ENCODE peak calls at places on chromosomes 3 and 15, in five cellular contexts. One of them, this sample, is unnamed.

GRCh38 chr3:153219147-153219546 is 57.1 kb downstream of the RAP2B start:
- DNase-seq in NB4: no peak
- DNase-seq in K562: no peak
- DNase-seq in A549: no peak
- DNase-seq in tibial nerve: no peak
- DNase-seq in this sample: no peak

GRCh38 chr3:69761896-69762789 is 22.9 kb downstream of the MITF start:
- DNase-seq in NB4: no peak
- DNase-seq in K562: no peak
- DNase-seq in A549: no peak
- DNase-seq in tibial nerve: no peak
- DNase-seq in this sample: peak; percentile 5

GRCh38 chr3:11954312-11954934 is 49.8 kb upstream of the SYN2 start:
- DNase-seq in NB4: no peak
- DNase-seq in K562: no peak
- DNase-seq in A549: no peak
- DNase-seq in tibial nerve: no peak
- DNase-seq in this sample: no peak

GRCh38 chr3:48437812-48438211 is 2.1 kb downstream of the CCDC51 start:
- DNase-seq in NB4: no peak
- DNase-seq in K562: no peak
- DNase-seq in A549: no peak
- DNase-seq in tibial nerve: no peak
- DNase-seq in this sample: no peak

GRCh38 chr3:20066848-20067617 is 26.8 kb downstream of the KAT2B start:
- DNase-seq in NB4: peak; percentile 77
- DNase-seq in K562: no peak
- DNase-seq in A549: no peak
- DNase-seq in tibial nerve: no peak
- DNase-seq in this sample: peak; percentile 17

GRCh38 chr3:72345980-72346379 is 502.3 kb downstream of the SHQ1 start:
- DNase-seq in NB4: no peak
- DNase-seq in K562: no peak
- DNase-seq in A549: no peak
- DNase-seq in tibial nerve: no peak
- DNase-seq in this sample: no peak

GRCh38 chr3:62601238-62601856 is 228.0 kb upstream of the FEZF2 start:
- DNase-seq in NB4: no peak
- DNase-seq in K562: no peak
- DNase-seq in A549: no peak
- DNase-seq in tibial nerve: no peak
- DNase-seq in this sample: no peak

GRCh38 chr3:150407818-150408231 is 273 bp upstream of the TSC22D2 start:
- DNase-seq in NB4: no peak
- DNase-seq in K562: peak; percentile 90
- DNase-seq in A549: peak; percentile 64
- DNase-seq in tibial nerve: peak; percentile 94
- DNase-seq in this sample: no peak

GRCh38 chr3:128568602-128569490 is 75.8 kb upstream of the GATA2 start:
- DNase-seq in NB4: peak; percentile 62
- DNase-seq in K562: no peak
- DNase-seq in A549: no peak
- DNase-seq in tibial nerve: no peak
- DNase-seq in this sample: no peak

GRCh38 chr3:181561605-181562031 is 150.1 kb upstream of the SOX2 start:
- DNase-seq in NB4: no peak
- DNase-seq in K562: no peak
- DNase-seq in A549: no peak
- DNase-seq in tibial nerve: no peak
- DNase-seq in this sample: no peak

GRCh38 chr3:133472242-133472641 is 72.4 kb downstream of the BFSP2 start:
- DNase-seq in NB4: no peak
- DNase-seq in K562: no peak
- DNase-seq in A549: no peak
- DNase-seq in tibial nerve: no peak
- DNase-seq in this sample: no peak

GRCh38 chr3:185647134-185647879 is 61.2 kb downstream of the SENP2 start:
- DNase-seq in NB4: no peak
- DNase-seq in K562: no peak
- DNase-seq in A549: no peak
- DNase-seq in tibial nerve: no peak
- DNase-seq in this sample: no peak

GRCh38 chr15:67927501-67928156 is 87.8 kb upstream of the RNU6-1 start:
- DNase-seq in NB4: no peak
- DNase-seq in K562: no peak
- DNase-seq in A549: no peak
- DNase-seq in tibial nerve: no peak
- DNase-seq in this sample: no peak

GRCh38 chr3:146134348-146135117 is 26.5 kb downstream of the PLOD2 start:
- DNase-seq in NB4: no peak
- DNase-seq in K562: no peak
- DNase-seq in A549: no peak
- DNase-seq in tibial nerve: no peak
- DNase-seq in this sample: no peak

GRCh38 chr3:30408105-30408557 is 198.3 kb upstream of the TGFBR2 start:
- DNase-seq in NB4: no peak
- DNase-seq in K562: no peak
- DNase-seq in A549: no peak
- DNase-seq in tibial nerve: no peak
- DNase-seq in this sample: no peak

GRCh38 chr3:126850370-126851085 is 132.4 kb upstream of the PLXNA1 start:
- DNase-seq in NB4: no peak
- DNase-seq in K562: no peak
- DNase-seq in A549: no peak
- DNase-seq in tibial nerve: no peak
- DNase-seq in this sample: no peak

GRCh38 chr15:79042213-79042928 is 48.2 kb downstream of the RASGRF1 start:
- DNase-seq in NB4: no peak
- DNase-seq in K562: no peak
- DNase-seq in A549: no peak
- DNase-seq in tibial nerve: no peak
- DNase-seq in this sample: no peak

GRCh38 chr3:18379647-18380046 is 45.5 kb downstream of the SATB1 start:
- DNase-seq in NB4: no peak
- DNase-seq in K562: no peak
- DNase-seq in A549: no peak
- DNase-seq in tibial nerve: no peak
- DNase-seq in this sample: no peak

GRCh38 chr3:196140224-196140623 is 58.3 kb upstream of the TFRC start:
- DNase-seq in NB4: peak; percentile 85
- DNase-seq in K562: peak; percentile 64
- DNase-seq in A549: no peak
- DNase-seq in tibial nerve: no peak
- DNase-seq in this sample: no peak

GRCh38 chr3:124885466-124886167 is 1.5 kb downstream of the ITGB5 start:
- DNase-seq in NB4: no peak
- DNase-seq in K562: no peak
- DNase-seq in A549: no peak
- DNase-seq in tibial nerve: no peak
- DNase-seq in this sample: no peak

GRCh38 chr3:148681080-148681479 is 16.6 kb upstream of the AGTR1 start:
- DNase-seq in NB4: no peak
- DNase-seq in K562: no peak
- DNase-seq in A549: no peak
- DNase-seq in tibial nerve: no peak
- DNase-seq in this sample: no peak

GRCh38 chr3:177800565-177800964 is 603.3 kb upstream of the TBL1XR1 start:
- DNase-seq in NB4: no peak
- DNase-seq in K562: no peak
- DNase-seq in A549: no peak
- DNase-seq in tibial nerve: no peak
- DNase-seq in this sample: no peak

GRCh38 chr3:64209866-64210609 is 15.2 kb downstream of the PRICKLE2 start:
- DNase-seq in NB4: no peak
- DNase-seq in K562: no peak
- DNase-seq in A549: no peak
- DNase-seq in tibial nerve: peak; percentile 44
- DNase-seq in this sample: no peak

GRCh38 chr15:90955911-90956310 is 1.2 kb downstream of the RCCD1 start:
- DNase-seq in NB4: no peak
- DNase-seq in K562: no peak
- DNase-seq in A549: no peak
- DNase-seq in tibial nerve: no peak
- DNase-seq in this sample: peak; percentile 59

GRCh38 chr15:48149858-48150257 is 28.2 kb downstream of the MYEF2 start:
- DNase-seq in NB4: no peak
- DNase-seq in K562: no peak
- DNase-seq in A549: no peak
- DNase-seq in tibial nerve: no peak
- DNase-seq in this sample: no peak

GRCh38 chr3:151412989-151413388 is 28.4 kb upstream of the P2RY12 start:
- DNase-seq in NB4: no peak
- DNase-seq in K562: no peak
- DNase-seq in A549: no peak
- DNase-seq in tibial nerve: no peak
- DNase-seq in this sample: no peak

GRCh38 chr3:30180305-30181275 is 425.8 kb upstream of the TGFBR2 start:
- DNase-seq in NB4: peak; percentile 77
- DNase-seq in K562: no peak
- DNase-seq in A549: no peak
- DNase-seq in tibial nerve: no peak
- DNase-seq in this sample: no peak

GRCh38 chr3:52851348-52851747 is 16.5 kb upstream of the MUSTN1 start:
- DNase-seq in NB4: peak; percentile 67
- DNase-seq in K562: peak; percentile 60
- DNase-seq in A549: peak; percentile 52
- DNase-seq in tibial nerve: no peak
- DNase-seq in this sample: peak; percentile 74

GRCh38 chr3:191020730-191021405 is 158.4 kb upstream of the GMNC start:
- DNase-seq in NB4: no peak
- DNase-seq in K562: no peak
- DNase-seq in A549: no peak
- DNase-seq in tibial nerve: no peak
- DNase-seq in this sample: no peak

GRCh38 chr15:70701891-70702568 is 61.3 kb downstream of the UACA start:
- DNase-seq in NB4: no peak
- DNase-seq in K562: no peak
- DNase-seq in A549: peak; percentile 37
- DNase-seq in tibial nerve: no peak
- DNase-seq in this sample: no peak
- TF ChIP-seq POLR2A in NB4: no peak
- TF ChIP-seq POLR2A in K562: no peak
- TF ChIP-seq POLR2A in A549: no peak
- TF ChIP-seq POLR2A in tibial nerve: no peak
- TF ChIP-seq POLR2A in this sample: no peak

DNA sequence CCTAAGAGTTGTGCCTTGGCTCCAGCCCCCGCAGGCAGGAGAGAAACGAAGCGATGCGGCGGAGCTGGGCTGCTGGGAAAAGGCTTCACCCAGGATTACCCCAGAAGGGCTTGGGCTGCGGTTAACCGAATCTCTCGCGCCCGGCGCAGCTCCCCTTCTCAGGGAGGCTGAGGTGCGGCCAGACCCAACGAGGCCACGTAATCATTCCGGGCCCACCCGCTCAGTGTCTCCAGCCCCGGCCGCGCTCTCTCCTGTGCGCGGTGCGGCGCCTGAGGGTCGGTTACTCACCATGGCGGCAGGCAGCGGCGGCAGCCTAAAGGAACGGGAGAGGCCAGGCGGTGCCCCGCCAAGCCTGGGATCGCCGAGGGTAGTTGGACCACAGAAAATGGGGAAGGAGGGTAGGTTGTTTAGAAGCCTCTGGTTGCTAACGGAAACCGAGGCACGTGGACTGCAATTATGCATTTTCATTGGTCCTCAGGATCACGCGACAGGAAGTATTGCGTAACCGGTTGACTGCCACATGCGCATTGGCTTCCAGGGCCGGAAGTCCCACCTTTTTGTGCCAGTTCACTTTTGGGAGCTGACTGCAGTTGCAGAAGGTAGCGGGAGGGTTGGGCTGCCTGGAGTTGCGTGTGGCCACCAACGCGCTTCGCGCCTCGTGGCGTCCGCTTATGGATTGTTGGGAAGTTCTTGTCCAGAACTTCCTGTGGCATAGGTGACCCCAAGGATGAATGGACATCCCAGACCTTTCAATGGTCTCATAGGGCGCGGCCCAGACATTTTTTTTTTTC is at the start of gene LZTFL1:
- DNase-seq in NB4: peak; percentile 96
- DNase-seq in K562: peak; percentile 85
- DNase-seq in A549: peak; percentile 81
- DNase-seq in tibial nerve: peak; percentile 97
- DNase-seq in this sample: peak; percentile 95
- TF ChIP-seq POLR2A in NB4: peak; percentile 25
- TF ChIP-seq POLR2A in K562: peak; percentile 35
- TF ChIP-seq POLR2A in A549: peak; percentile 53
- TF ChIP-seq POLR2A in tibial nerve: no peak
- TF ChIP-seq POLR2A in this sample: peak; percentile 69

DNA sequence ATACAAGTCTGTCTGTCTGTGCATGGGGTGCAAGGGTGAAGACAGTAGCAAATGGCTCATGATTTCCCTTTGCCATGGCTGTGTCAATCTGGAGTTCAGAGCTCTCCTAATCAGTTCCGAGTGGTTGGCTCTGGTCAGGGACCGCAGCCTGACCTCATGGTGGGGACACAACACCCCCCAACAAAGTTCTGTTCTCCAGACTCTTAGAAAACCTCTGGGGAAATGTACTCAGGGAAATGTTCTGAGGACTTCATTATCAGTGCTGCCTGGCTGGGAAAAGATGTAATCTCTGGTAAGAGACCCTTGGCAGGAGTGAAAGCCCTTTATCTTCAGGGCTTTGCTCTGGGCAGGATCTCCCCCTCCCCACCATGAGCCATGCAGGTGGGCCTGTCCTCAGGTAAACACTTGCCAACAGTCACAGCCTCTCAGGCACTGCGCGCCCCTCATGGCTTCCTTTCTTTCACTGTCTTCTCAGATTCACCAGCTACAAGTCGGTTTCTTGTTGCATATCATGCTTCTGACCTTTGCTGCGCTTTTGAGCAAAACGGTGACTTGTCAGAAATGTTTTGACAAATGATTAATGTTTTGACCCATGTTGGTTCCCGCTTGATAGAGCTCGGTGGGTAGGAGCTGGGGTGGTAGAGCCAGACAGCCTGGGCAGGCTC is 95.5 kb downstream of the ST6GAL1 start:
- DNase-seq in NB4: no peak
- DNase-seq in K562: no peak
- DNase-seq in A549: no peak
- DNase-seq in tibial nerve: no peak
- DNase-seq in this sample: peak; percentile 59
- TF ChIP-seq POLR2A in NB4: no peak
- TF ChIP-seq POLR2A in K562: no peak
- TF ChIP-seq POLR2A in A549: no peak
- TF ChIP-seq POLR2A in tibial nerve: no peak
- TF ChIP-seq POLR2A in this sample: no peak

GRCh38 chr15:64155802-64156651 is 4.5 kb downstream of the SNX22 start:
- DNase-seq in NB4: no peak
- DNase-seq in K562: no peak
- DNase-seq in A549: no peak
- DNase-seq in tibial nerve: no peak
- DNase-seq in this sample: no peak

GRCh38 chr15:64152507-64153387 is 1.2 kb downstream of the SNX22 start:
- DNase-seq in NB4: no peak
- DNase-seq in K562: no peak
- DNase-seq in A549: no peak
- DNase-seq in tibial nerve: no peak
- DNase-seq in this sample: peak; percentile 64

GRCh38 chr15:64151727-64152506 is at the start of gene SNX22:
- DNase-seq in NB4: no peak
- DNase-seq in K562: no peak
- DNase-seq in A549: no peak
- DNase-seq in tibial nerve: no peak
- DNase-seq in this sample: peak; percentile 64

GRCh38 chr15:64156652-64157331 is 5.3 kb downstream of the SNX22 start:
- DNase-seq in NB4: no peak
- DNase-seq in K562: no peak
- DNase-seq in A549: no peak
- DNase-seq in tibial nerve: no peak
- DNase-seq in this sample: no peak

GRCh38 chr15:64153480-64154367 is 2.2 kb downstream of the SNX22 start:
- DNase-seq in NB4: peak; percentile 92
- DNase-seq in K562: peak; percentile 78
- DNase-seq in A549: peak; percentile 98
- DNase-seq in tibial nerve: peak; percentile 85
- DNase-seq in this sample: peak; percentile 94
- TF ChIP-seq POLR2A in NB4: peak; percentile 25
- TF ChIP-seq POLR2A in K562: peak; percentile 77
- TF ChIP-seq POLR2A in A549: peak; percentile 38
- TF ChIP-seq POLR2A in tibial nerve: no peak
- TF ChIP-seq POLR2A in this sample: peak; percentile 48